ENCODE peak calls at places on chromosome 7, in nine cellular contexts. Q, B, M, H, A, V, T, W and I are unnamed samples.

GRCh38 chr7:1705856-1706255 is 35.8 kb downstream of the ELFN1 start:
- DNase-seq in T (no peak), M (peak), H (no peak), W (no peak), B (no peak), A (no peak), Q (no peak), V (no peak), I (no peak)

GRCh38 chr7:21903074-21903786 is 42.5 kb downstream of the CDCA7L start:
- DNase-seq in B (peak), H (no peak), Q (no peak), T (no peak), M (no peak), W (no peak), A (no peak), V (no peak), I (no peak)

GRCh38 chr7:139626817-139627216 is 103.3 kb downstream of the CLEC2L start:
- DNase-seq in Q (no peak), M (no peak), H (no peak), B (no peak), T (no peak), A (no peak), V (no peak), W (no peak), I (no peak)

GRCh38 chr7:74070619-74070920 is 13.0 kb upstream of the LIMK1 start:
- DNase-seq in M (no peak), W (peak), Q (no peak), T (no peak), V (no peak), A (no peak), H (no peak), B (no peak), I (no peak)

GRCh38 chr7:30921951-30922401 is 10.3 kb downstream of the AQP1 start:
- DNase-seq in B (no peak), T (peak), V (peak), H (peak), M (peak), Q (peak), A (no peak), W (peak), I (peak)

GRCh38 chr7:55992346-55992745 is 28.0 kb downstream of the NIPSNAP2 start:
- DNase-seq in V (no peak), T (no peak), B (no peak), W (no peak), Q (no peak), M (no peak), A (no peak), H (no peak), I (no peak)

GRCh38 chr7:104795086-104795485 is 218.9 kb upstream of the KMT2E start:
- DNase-seq in A (no peak), V (no peak), W (no peak), T (no peak), B (no peak), H (no peak), Q (no peak), M (no peak), I (no peak)

GRCh38 chr7:46024263-46024916 is 103.3 kb upstream of the IGFBP3 start:
- DNase-seq in V (no peak), A (no peak), T (no peak), H (no peak), M (no peak), B (no peak), W (no peak), Q (no peak), I (no peak)

GRCh38 chr7:96045919-96046318 is 273.6 kb downstream of the DYNC1I1 start:
- DNase-seq in V (no peak), B (no peak), M (peak), W (no peak), A (no peak), T (no peak), H (no peak), Q (no peak), I (peak)

GRCh38 chr7:42262907-42263466 is 26.0 kb upstream of the GLI3 start:
- DNase-seq in V (peak), A (no peak), W (no peak), Q (no peak), M (no peak), B (no peak), H (peak), T (no peak), I (peak)

GRCh38 chr7:151689196-151689971 is 169.7 kb upstream of the RHEB start:
- DNase-seq in Q (no peak), V (peak), T (no peak), W (no peak), A (no peak), M (no peak), B (no peak), H (no peak), I (peak)

GRCh38 chr7:146116452-146117219 is at the start of gene CNTNAP2:
- DNase-seq in B (no peak), W (no peak), M (no peak), Q (no peak), A (no peak), H (no peak), T (no peak), V (no peak), I (no peak)

GRCh38 chr7:29243777-29244655 is 49.4 kb downstream of the CHN2 start:
- DNase-seq in T (no peak), A (peak), Q (no peak), H (no peak), B (no peak), W (no peak), V (no peak), M (no peak), I (no peak)

GRCh38 chr7:95517458-95517857 is 31.7 kb downstream of the ASB4 start:
- DNase-seq in B (no peak), Q (no peak), W (no peak), T (no peak), A (no peak), H (no peak), V (no peak), M (no peak), I (no peak)

GRCh38 chr7:949021-949934 is 5.2 kb downstream of the ADAP1 start:
- DNase-seq in Q (no peak), T (no peak), V (peak), W (peak), A (no peak), M (peak), H (peak), B (no peak), I (peak)

GRCh38 chr7:117157121-117157870 is 165.6 kb downstream of the WNT2 start:
- DNase-seq in Q (no peak), W (no peak), B (no peak), M (no peak), T (peak), A (no peak), V (peak), H (no peak), I (peak)

GRCh38 chr7:3897430-3898385 is 596.7 kb downstream of the SDK1 start:
- DNase-seq in B (peak), T (no peak), M (peak), W (no peak), Q (no peak), A (no peak), V (no peak), H (peak), I (peak)

GRCh38 chr7:1225462-1226154 is 7.1 kb upstream of the UNCX start:
- DNase-seq in H (no peak), V (no peak), M (no peak), T (no peak), A (no peak), Q (no peak), B (no peak), W (peak), I (no peak)

GRCh38 chr7:100874577-100875355 is at the start of gene SRRT:
- DNase-seq in W (peak), B (peak), H (peak), Q (peak), V (peak), A (peak), M (peak), T (peak), I (peak)

GRCh38 chr7:100875356-100875751 is 451 bp downstream of the SRRT start:
- DNase-seq in Q (no peak), V (no peak), W (no peak), A (no peak), T (peak), B (peak), H (no peak), M (no peak), I (peak)

GRCh38 chr7:100874300-100874576 is 665 bp upstream of the SRRT start:
- DNase-seq in V (no peak), B (no peak), M (no peak), A (no peak), T (no peak), W (no peak), H (no peak), Q (no peak), I (no peak)

GRCh38 chr7:100878013-100878412 is 3.1 kb downstream of the SRRT start:
- DNase-seq in A (no peak), M (no peak), W (no peak), H (no peak), Q (no peak), V (no peak), B (no peak), T (no peak), I (no peak)

GRCh38 chr7:100873599-100874299 is 1.2 kb upstream of the SRRT start:
- DNase-seq in H (no peak), M (no peak), Q (no peak), T (no peak), V (no peak), W (no peak), A (no peak), B (no peak), I (no peak)
- H3K4me3 ChIP-seq in H (peak), M (peak), Q (peak), T (no peak), V (peak), W (peak), A (peak), B (peak), I (no peak)

DNA sequence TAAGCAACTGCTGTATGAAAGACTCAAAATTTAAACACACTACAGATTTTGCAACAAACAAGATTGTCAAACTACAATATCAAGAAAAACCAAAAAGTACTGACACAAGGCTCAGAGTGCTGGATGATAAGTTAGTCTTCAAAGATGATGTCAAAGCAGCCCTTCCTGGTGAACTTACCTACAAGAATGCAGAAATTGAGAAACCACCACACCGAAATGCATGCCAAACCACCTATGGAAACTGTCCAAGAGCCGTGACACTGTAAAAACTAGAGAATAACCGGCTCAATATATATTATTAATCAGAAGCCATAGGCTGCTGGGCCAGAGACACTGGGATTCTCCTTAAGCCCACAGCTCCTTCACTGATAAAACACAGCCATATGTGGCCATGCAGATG is 25.3 kb downstream of the DENND11 start:
- DNase-seq in V (no peak), Q (no peak), A (no peak), T (no peak), M (no peak), H (no peak), B (no peak), W (no peak), I (no peak)
- H3K27ac ChIP-seq in V (no peak), Q (no peak), A (no peak), T (no peak), M (no peak), H (no peak), B (no peak), W (no peak), I (no peak)

GRCh38 chr7:44964384-44964830 is 14.4 kb downstream of the MYO1G start:
- DNase-seq in W (no peak), V (no peak), H (no peak), A (no peak), T (no peak), M (no peak), Q (no peak), B (no peak), I (no peak)

GRCh38 chr7:44963526-44964290 is 15.1 kb downstream of the MYO1G start:
- DNase-seq in W (no peak), H (no peak), T (no peak), V (no peak), Q (no peak), B (no peak), A (no peak), M (no peak), I (no peak)

GRCh38 chr7:44964831-44965440 is 13.9 kb downstream of the MYO1G start:
- DNase-seq in W (no peak), H (no peak), B (no peak), A (no peak), T (no peak), V (no peak), Q (no peak), M (no peak), I (no peak)

GRCh38 chr7:44961844-44962482 is 16.9 kb downstream of the MYO1G start:
- DNase-seq in T (no peak), A (no peak), H (no peak), M (no peak), V (no peak), B (no peak), Q (no peak), W (peak), I (no peak)

DNA sequence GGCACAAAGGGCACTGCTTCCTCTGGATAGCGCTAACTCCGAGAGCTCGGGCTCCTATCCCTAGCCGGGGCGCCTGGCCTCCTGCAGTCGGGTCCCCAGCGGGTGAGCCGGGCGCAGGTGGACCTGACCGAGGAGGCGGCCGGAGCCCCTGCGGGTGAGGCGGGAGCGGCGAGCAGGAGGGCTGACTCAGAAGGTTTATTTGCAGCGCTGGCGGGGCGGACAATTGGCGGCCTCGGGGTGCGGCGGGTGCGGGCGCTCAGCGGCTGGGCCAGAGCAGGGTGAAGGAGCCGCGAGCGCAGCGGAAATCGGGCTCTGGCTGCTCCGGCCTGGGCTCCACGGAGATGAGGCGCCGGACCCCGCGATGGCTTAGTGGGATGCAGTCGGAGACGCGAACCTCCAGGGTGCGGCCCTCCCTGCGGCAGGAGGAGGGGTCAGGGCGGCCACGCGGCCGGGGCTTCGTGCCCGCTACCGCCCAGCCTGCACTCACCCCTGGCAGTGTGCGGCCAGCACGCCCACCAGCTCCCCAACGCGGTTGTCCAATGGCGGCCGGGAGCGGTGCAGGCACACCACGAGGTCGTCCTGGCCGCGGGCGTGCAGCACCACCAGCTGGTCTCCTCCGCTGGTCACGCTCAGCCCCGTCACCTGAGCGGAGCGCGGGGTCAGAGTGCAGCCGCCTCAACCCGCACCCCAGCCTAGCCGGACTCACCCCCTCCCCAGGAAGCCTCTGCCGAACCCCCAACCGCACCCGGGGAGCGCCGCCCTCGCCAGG is 16.1 kb downstream of the MYO1G start:
- DNase-seq in T (no peak), A (no peak), V (peak), M (peak), Q (no peak), B (no peak), W (peak), H (no peak), I (no peak)
- TF ChIP-seq POLR2A in T (no peak), A (peak), V (no peak), M (no peak), Q (no peak), B (no peak), W (no peak), H (no peak), I (no peak)

DNA sequence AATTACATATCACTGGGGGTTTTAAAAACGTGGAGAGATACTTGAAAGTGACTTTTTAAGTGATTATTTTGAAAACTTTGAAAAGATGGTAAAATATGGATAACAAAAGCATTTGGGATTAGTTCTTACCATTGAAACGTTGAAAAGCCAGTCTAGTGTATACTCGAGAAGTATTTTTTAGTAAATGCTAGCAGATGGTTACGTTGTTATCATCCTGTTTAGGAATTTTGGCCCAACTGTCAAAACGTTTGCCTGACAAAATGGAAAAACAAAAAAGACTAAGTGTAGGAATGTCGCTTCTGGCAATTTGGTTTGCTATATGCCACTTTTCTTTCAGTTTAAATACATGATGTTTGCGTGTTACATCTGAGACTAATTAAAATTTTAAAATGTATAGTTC is 1.2 kb downstream of the RBM33 start:
- DNase-seq in T (no peak), V (no peak), M (no peak), H (no peak), B (no peak), W (no peak), A (no peak), Q (no peak), I (no peak)
- H3K4me3 ChIP-seq in T (no peak), V (peak), M (peak), H (peak), B (peak), W (peak), A (peak), Q (peak), I (no peak)

GRCh38 chr7:106088014-106088413 is 24.1 kb downstream of the SYPL1 start:
- DNase-seq in V (no peak), T (no peak), M (no peak), H (no peak), Q (no peak), B (no peak), W (no peak), A (no peak), I (no peak)
- H3K27ac ChIP-seq in V (no peak), T (no peak), M (no peak), H (no peak), Q (no peak), B (no peak), W (no peak), A (no peak), I (no peak)

DNA sequence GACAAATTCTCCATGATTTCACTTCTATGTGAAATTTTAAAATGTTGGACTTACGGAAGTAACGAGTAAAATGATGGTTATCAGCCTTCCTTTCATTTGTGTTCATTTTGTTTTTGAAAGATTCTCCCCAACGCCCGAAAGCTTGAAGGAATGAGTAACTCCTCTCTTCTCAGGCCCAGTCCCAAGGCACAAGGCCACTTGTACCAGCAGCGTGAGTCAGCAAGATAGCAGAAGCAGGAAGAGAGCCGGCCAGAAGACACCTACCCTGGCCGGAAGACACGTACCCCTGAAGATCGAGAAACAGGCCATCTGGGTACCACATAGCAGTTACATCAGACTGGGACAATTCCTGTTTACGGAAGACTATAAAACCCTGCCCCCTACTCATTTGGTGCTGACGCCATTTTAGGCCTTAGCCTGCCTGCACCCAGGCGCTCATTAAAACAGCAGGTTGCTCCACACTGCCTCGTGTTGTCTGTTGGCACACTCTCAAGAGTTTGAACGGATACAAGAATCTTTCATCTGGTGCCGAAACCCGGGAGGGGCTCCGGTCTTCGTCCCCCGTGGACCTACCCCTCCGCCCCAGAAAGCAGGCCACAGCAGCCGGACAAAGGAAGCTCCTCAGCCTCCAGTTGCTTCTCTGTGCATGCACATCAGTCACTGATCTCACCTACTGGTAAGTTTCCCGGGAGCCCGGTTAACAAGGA is 60.4 kb downstream of the LRRC17 start:
- DNase-seq in B (no peak), T (peak), H (no peak), W (no peak), A (no peak), M (no peak), Q (no peak), V (no peak), I (no peak)
- TF ChIP-seq POLR2A in B (no peak), T (no peak), H (no peak), W (no peak), A (no peak), M (no peak), Q (no peak), V (no peak), I (no peak)